ENCODE peak calls at places on chromosome 11, in nine cellular contexts. One of them, this sample, is unnamed.

GRCh38 chr11:95788921-95789505 is 569 bp downstream of the FAM76B start:
- DNase-seq in effector memory CD4-positive, alpha-beta T cell: no peak
- DNase-seq in DND-41: peak; percentile 57
- DNase-seq in IMR-90: peak; percentile 43
- DNase-seq in ovary: no peak
- DNase-seq in thoracic aorta: peak; percentile 2
- DNase-seq in heart right ventricle: no peak
- DNase-seq in endodermal cell: peak; percentile 82
- DNase-seq in tibial nerve: no peak
- DNase-seq in this sample: peak; percentile 59

GRCh38 chr11:31419669-31420068 is 50.0 kb downstream of the DNAJC24 start:
- DNase-seq in effector memory CD4-positive, alpha-beta T cell: no peak
- DNase-seq in DND-41: no peak
- DNase-seq in IMR-90: peak; percentile 13
- DNase-seq in ovary: no peak
- DNase-seq in thoracic aorta: no peak
- DNase-seq in heart right ventricle: no peak
- DNase-seq in endodermal cell: no peak
- DNase-seq in tibial nerve: no peak
- DNase-seq in this sample: no peak

GRCh38 chr11:11268706-11269105 is 84.3 kb downstream of the CSNK2A3 start:
- DNase-seq in effector memory CD4-positive, alpha-beta T cell: no peak
- DNase-seq in DND-41: no peak
- DNase-seq in IMR-90: no peak
- DNase-seq in ovary: no peak
- DNase-seq in thoracic aorta: no peak
- DNase-seq in heart right ventricle: no peak
- DNase-seq in endodermal cell: peak; percentile 32
- DNase-seq in tibial nerve: no peak
- DNase-seq in this sample: no peak

GRCh38 chr11:2991477-2992233 is 474 bp downstream of the NAP1L4 start:
- DNase-seq in effector memory CD4-positive, alpha-beta T cell: no peak
- DNase-seq in DND-41: no peak
- DNase-seq in IMR-90: peak; percentile 20
- DNase-seq in ovary: no peak
- DNase-seq in thoracic aorta: no peak
- DNase-seq in heart right ventricle: no peak
- DNase-seq in endodermal cell: no peak
- DNase-seq in tibial nerve: no peak
- DNase-seq in this sample: no peak

GRCh38 chr11:3219281-3219892 is 774 bp upstream of the MRGPRG start:
- DNase-seq in effector memory CD4-positive, alpha-beta T cell: no peak
- DNase-seq in DND-41: no peak
- DNase-seq in IMR-90: no peak
- DNase-seq in ovary: peak; percentile 8
- DNase-seq in thoracic aorta: no peak
- DNase-seq in heart right ventricle: no peak
- DNase-seq in endodermal cell: peak; percentile 49
- DNase-seq in tibial nerve: no peak
- DNase-seq in this sample: no peak

GRCh38 chr11:109957601-109958000 is 135.6 kb upstream of the ZC3H12C start:
- DNase-seq in effector memory CD4-positive, alpha-beta T cell: no peak
- DNase-seq in DND-41: no peak
- DNase-seq in IMR-90: peak; percentile 58
- DNase-seq in ovary: no peak
- DNase-seq in thoracic aorta: no peak
- DNase-seq in heart right ventricle: no peak
- DNase-seq in endodermal cell: no peak
- DNase-seq in tibial nerve: no peak
- DNase-seq in this sample: no peak

GRCh38 chr11:92881940-92882339 is 87.5 kb upstream of the MTNR1B start:
- DNase-seq in effector memory CD4-positive, alpha-beta T cell: no peak
- DNase-seq in DND-41: no peak
- DNase-seq in IMR-90: no peak
- DNase-seq in ovary: no peak
- DNase-seq in thoracic aorta: no peak
- DNase-seq in heart right ventricle: no peak
- DNase-seq in endodermal cell: no peak
- DNase-seq in tibial nerve: no peak
- DNase-seq in this sample: no peak

GRCh38 chr11:20963596-20963995 is 294.2 kb downstream of the NELL1 start:
- DNase-seq in effector memory CD4-positive, alpha-beta T cell: no peak
- DNase-seq in DND-41: no peak
- DNase-seq in IMR-90: no peak
- DNase-seq in ovary: no peak
- DNase-seq in thoracic aorta: no peak
- DNase-seq in heart right ventricle: no peak
- DNase-seq in endodermal cell: no peak
- DNase-seq in tibial nerve: no peak
- DNase-seq in this sample: no peak

GRCh38 chr11:118604566-118604965 is 2.8 kb upstream of the PHLDB1 start:
- DNase-seq in effector memory CD4-positive, alpha-beta T cell: no peak
- DNase-seq in DND-41: no peak
- DNase-seq in IMR-90: no peak
- DNase-seq in ovary: no peak
- DNase-seq in thoracic aorta: no peak
- DNase-seq in heart right ventricle: no peak
- DNase-seq in endodermal cell: no peak
- DNase-seq in tibial nerve: no peak
- DNase-seq in this sample: no peak

DNA sequence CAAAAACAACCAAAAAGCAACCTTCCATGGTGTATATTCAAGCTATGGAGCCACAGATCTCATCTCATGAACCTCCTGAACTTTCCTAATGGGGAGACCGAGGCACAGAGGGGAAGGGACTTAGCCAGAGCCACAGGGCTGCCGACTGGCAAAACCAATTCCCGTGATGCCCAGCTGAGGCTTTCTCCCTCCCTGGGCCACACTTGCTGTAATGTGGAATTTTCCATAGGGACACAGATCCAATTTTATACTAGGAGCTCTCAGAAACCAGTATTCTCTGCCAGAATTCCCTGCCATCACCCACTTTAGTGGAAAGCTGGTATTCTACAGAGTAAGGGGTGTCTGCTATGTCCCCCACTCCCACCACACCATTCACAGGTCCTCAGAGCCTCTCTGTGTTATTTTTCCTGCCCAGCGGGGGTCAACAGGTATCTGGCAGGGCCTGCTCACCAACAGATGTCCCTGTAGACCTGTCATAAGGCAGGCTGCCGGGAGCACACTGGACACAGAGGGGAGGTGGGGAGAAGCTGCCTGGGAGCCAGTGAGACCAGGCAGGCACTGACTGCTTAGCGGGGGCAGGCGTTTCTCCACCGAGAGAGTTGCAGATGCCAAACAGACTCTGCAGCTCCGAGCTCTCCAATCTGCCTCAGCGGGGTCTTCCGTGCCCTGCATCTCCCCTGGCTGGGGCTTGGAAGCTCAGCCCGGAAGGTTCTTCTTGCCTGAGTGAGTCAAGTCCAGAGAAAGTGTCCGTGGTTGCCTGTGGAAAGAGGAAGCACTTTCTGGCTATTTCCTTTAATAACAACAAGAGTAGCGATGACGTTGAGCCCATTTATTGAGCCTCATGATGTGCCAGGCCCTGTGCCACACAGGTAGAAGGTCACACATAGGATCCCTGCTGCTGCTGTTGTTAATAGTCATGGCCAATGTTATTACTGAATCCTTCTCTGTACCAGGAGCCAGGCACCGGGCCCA is 26.3 kb downstream of the RPS6KA4 start:
- DNase-seq in effector memory CD4-positive, alpha-beta T cell: no peak
- DNase-seq in DND-41: no peak
- DNase-seq in IMR-90: no peak
- DNase-seq in ovary: no peak
- DNase-seq in thoracic aorta: no peak
- DNase-seq in heart right ventricle: no peak
- DNase-seq in endodermal cell: peak; percentile 70
- DNase-seq in tibial nerve: no peak
- DNase-seq in this sample: peak; percentile 82
- H3K27me3 ChIP-seq in effector memory CD4-positive, alpha-beta T cell: peaks cover 3% of the 10 kb centered on the region
- H3K27me3 ChIP-seq in DND-41: no peaks in the 10 kb centered on the region
- H3K27me3 ChIP-seq in IMR-90: peaks cover 50% of the 10 kb centered on the region
- H3K27me3 ChIP-seq in ovary: no peaks in the 10 kb centered on the region
- H3K27me3 ChIP-seq in thoracic aorta: no peaks in the 10 kb centered on the region
- H3K27me3 ChIP-seq in heart right ventricle: no peaks in the 10 kb centered on the region
- H3K27me3 ChIP-seq in endodermal cell: no peaks in the 10 kb centered on the region
- H3K27me3 ChIP-seq in tibial nerve: peaks cover 22% of the 10 kb centered on the region
- H3K27me3 ChIP-seq in this sample: no peaks in the 10 kb centered on the region

DNA sequence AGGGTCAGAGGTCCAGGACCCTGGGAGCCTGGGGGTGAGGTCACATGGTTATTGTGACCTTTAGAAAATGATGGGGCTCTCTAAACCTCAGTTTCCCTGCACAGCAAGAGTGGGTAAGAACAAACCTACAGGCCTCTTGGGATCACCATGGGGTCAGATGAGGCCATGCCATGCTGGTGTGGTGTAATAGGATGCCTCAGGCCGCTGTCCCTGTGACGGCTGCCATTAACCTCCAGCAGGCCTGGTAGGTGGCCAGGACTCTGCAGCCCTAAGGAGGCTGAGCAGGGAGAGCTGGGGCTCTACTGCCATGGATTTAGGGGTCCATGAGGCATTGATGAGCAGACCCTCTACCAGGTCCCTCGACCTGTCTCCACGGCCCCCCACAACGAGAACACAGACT is 265.5 kb downstream of the CTTN start:
- DNase-seq in effector memory CD4-positive, alpha-beta T cell: no peak
- DNase-seq in DND-41: no peak
- DNase-seq in IMR-90: no peak
- DNase-seq in ovary: no peak
- DNase-seq in thoracic aorta: no peak
- DNase-seq in heart right ventricle: no peak
- DNase-seq in endodermal cell: no peak
- DNase-seq in tibial nerve: no peak
- DNase-seq in this sample: no peak
- H3K9me3 ChIP-seq in effector memory CD4-positive, alpha-beta T cell: no peaks in the 10 kb centered on the region
- H3K9me3 ChIP-seq in DND-41: no peaks in the 10 kb centered on the region
- H3K9me3 ChIP-seq in IMR-90: no peaks in the 10 kb centered on the region
- H3K9me3 ChIP-seq in ovary: no peaks in the 10 kb centered on the region
- H3K9me3 ChIP-seq in thoracic aorta: no peaks in the 10 kb centered on the region
- H3K9me3 ChIP-seq in heart right ventricle: no peaks in the 10 kb centered on the region
- H3K9me3 ChIP-seq in endodermal cell: no peaks in the 10 kb centered on the region
- H3K9me3 ChIP-seq in tibial nerve: no peaks in the 10 kb centered on the region
- H3K9me3 ChIP-seq in this sample: no peaks in the 10 kb centered on the region

GRCh38 chr11:83720675-83721074 is 434.5 kb upstream of the CCDC90B start:
- DNase-seq in effector memory CD4-positive, alpha-beta T cell: no peak
- DNase-seq in DND-41: no peak
- DNase-seq in IMR-90: no peak
- DNase-seq in ovary: no peak
- DNase-seq in thoracic aorta: no peak
- DNase-seq in heart right ventricle: no peak
- DNase-seq in endodermal cell: peak; percentile 73
- DNase-seq in tibial nerve: no peak
- DNase-seq in this sample: no peak

GRCh38 chr11:83717551-83717950 is 431.4 kb upstream of the CCDC90B start:
- DNase-seq in effector memory CD4-positive, alpha-beta T cell: no peak
- DNase-seq in DND-41: peak; percentile 4
- DNase-seq in IMR-90: no peak
- DNase-seq in ovary: no peak
- DNase-seq in thoracic aorta: no peak
- DNase-seq in heart right ventricle: no peak
- DNase-seq in endodermal cell: no peak
- DNase-seq in tibial nerve: no peak
- DNase-seq in this sample: no peak

GRCh38 chr11:83711035-83711630 is 425.0 kb upstream of the CCDC90B start:
- DNase-seq in effector memory CD4-positive, alpha-beta T cell: no peak
- DNase-seq in DND-41: no peak
- DNase-seq in IMR-90: peak; percentile 15
- DNase-seq in ovary: no peak
- DNase-seq in thoracic aorta: no peak
- DNase-seq in heart right ventricle: no peak
- DNase-seq in endodermal cell: no peak
- DNase-seq in tibial nerve: no peak
- DNase-seq in this sample: no peak

GRCh38 chr11:83713701-83714100 is 427.5 kb upstream of the CCDC90B start:
- DNase-seq in effector memory CD4-positive, alpha-beta T cell: no peak
- DNase-seq in DND-41: no peak
- DNase-seq in IMR-90: peak; percentile 3
- DNase-seq in ovary: no peak
- DNase-seq in thoracic aorta: no peak
- DNase-seq in heart right ventricle: no peak
- DNase-seq in endodermal cell: no peak
- DNase-seq in tibial nerve: no peak
- DNase-seq in this sample: no peak

DNA sequence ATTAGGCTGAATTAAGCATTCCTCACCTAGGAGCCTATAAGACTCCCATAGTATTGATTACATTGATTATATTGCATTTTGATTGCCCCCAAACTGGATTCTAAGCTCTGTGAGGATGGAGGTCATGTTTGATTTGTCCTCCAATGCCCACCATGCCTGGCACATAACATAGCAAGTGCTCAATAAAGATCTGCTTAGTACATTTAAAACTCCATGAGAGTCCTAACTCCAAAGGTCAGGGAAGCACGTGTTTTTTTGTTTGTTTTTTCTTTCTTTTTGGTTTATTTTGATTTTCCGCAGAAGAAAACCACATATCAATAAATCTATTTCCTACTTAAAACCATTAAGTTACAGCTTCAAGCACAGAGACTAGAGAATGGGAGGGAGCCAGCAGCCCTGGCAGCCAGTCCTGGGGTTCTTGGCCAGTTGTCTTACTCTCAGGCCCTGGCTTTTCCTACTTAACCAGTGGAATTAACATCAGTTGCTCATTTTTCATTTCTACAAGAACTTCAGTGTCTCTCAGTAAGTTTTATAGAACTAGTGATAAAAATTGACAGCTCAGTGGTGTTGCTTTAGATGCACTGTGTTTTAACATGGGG is 429.9 kb upstream of the CCDC90B start:
- DNase-seq in effector memory CD4-positive, alpha-beta T cell: no peak
- DNase-seq in DND-41: no peak
- DNase-seq in IMR-90: no peak
- DNase-seq in ovary: no peak
- DNase-seq in thoracic aorta: no peak
- DNase-seq in heart right ventricle: no peak
- DNase-seq in endodermal cell: no peak
- DNase-seq in tibial nerve: no peak
- DNase-seq in this sample: no peak
- H3K36me3 ChIP-seq in effector memory CD4-positive, alpha-beta T cell: no peaks in the 10 kb centered on the region
- H3K36me3 ChIP-seq in DND-41: no peaks in the 10 kb centered on the region
- H3K36me3 ChIP-seq in IMR-90: no peaks in the 10 kb centered on the region
- H3K36me3 ChIP-seq in ovary: no peaks in the 10 kb centered on the region
- H3K36me3 ChIP-seq in thoracic aorta: no peaks in the 10 kb centered on the region
- H3K36me3 ChIP-seq in heart right ventricle: no peaks in the 10 kb centered on the region
- H3K36me3 ChIP-seq in endodermal cell: peaks cover 15% of the 10 kb centered on the region
- H3K36me3 ChIP-seq in tibial nerve: no peaks in the 10 kb centered on the region
- H3K36me3 ChIP-seq in this sample: no peaks in the 10 kb centered on the region

DNA sequence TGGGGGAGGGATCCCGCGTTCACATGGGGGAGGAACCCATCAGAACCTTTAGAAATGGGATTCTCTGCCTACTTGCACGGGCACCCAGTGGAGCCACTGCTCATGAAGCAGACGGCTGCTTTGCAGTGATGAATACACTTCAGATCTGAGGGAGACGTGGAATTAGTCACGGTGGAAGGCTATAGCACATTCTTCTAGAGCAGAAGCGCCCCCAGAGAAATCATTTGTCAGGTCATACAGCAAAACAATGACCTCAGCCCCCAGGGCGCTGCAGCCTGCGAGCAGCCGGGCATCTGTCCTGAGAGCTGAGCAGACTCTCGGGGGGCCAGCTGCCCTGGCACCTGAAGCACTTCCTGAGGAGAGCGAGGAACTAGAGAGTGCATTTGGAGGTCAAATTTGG is 12.7 kb downstream of the TP53AIP1 start:
- DNase-seq in effector memory CD4-positive, alpha-beta T cell: no peak
- DNase-seq in DND-41: no peak
- DNase-seq in IMR-90: peak; percentile 73
- DNase-seq in ovary: no peak
- DNase-seq in thoracic aorta: no peak
- DNase-seq in heart right ventricle: no peak
- DNase-seq in endodermal cell: no peak
- DNase-seq in tibial nerve: no peak
- DNase-seq in this sample: no peak
- H3K27me3 ChIP-seq in effector memory CD4-positive, alpha-beta T cell: no peaks in the 10 kb centered on the region
- H3K27me3 ChIP-seq in DND-41: peaks cover 6% of the 10 kb centered on the region
- H3K27me3 ChIP-seq in IMR-90: peaks cover 29% of the 10 kb centered on the region
- H3K27me3 ChIP-seq in ovary: no peaks in the 10 kb centered on the region
- H3K27me3 ChIP-seq in thoracic aorta: no peaks in the 10 kb centered on the region
- H3K27me3 ChIP-seq in heart right ventricle: no peaks in the 10 kb centered on the region
- H3K27me3 ChIP-seq in endodermal cell: no peaks in the 10 kb centered on the region
- H3K27me3 ChIP-seq in tibial nerve: no peaks in the 10 kb centered on the region
- H3K27me3 ChIP-seq in this sample: no peaks in the 10 kb centered on the region